ENCODE peak calls at places on chromosomes 3 and 15, in six cellular contexts. O is heart right ventricle, H is Panc1, J is fibroblast of pulmonary artery, P is body of pancreas, X is PC-3. Q is an unnamed sample.

GRCh38 chr3:108518895-108519294 is 8.5 kb upstream of the MYH15 start:
- DNase-seq in O (no peak), H (no peak), J (peak; percentile 24), P (no peak), X (peak; percentile 21), Q (no peak)

GRCh38 chr15:94834494-94834893 is 603.1 kb downstream of the MCTP2 start:
- DNase-seq in O (no peak), H (no peak), J (no peak), P (no peak), X (no peak), Q (no peak)

GRCh38 chr3:31242026-31242455 is 290.7 kb upstream of the STT3B start:
- DNase-seq in O (no peak), H (no peak), J (no peak), P (no peak), X (no peak), Q (no peak)

GRCh38 chr3:171347017-171347979 is 112.9 kb downstream of the TNIK start:
- DNase-seq in O (no peak), H (no peak), J (peak; percentile 88), P (peak; percentile 56), X (no peak), Q (no peak)

GRCh38 chr3:19202303-19202702 is 54.0 kb downstream of the KCNH8 start:
- DNase-seq in O (no peak), H (no peak), J (no peak), P (no peak), X (no peak), Q (no peak)

GRCh38 chr15:100256096-100256984 is 85.4 kb downstream of the ADAMTS17 start:
- DNase-seq in O (no peak), H (no peak), J (no peak), P (no peak), X (no peak), Q (no peak)

GRCh38 chr3:64398431-64398830 is 173.2 kb upstream of the PRICKLE2 start:
- DNase-seq in O (no peak), H (no peak), J (no peak), P (no peak), X (no peak), Q (no peak)

GRCh38 chr15:50854594-50855490 is 53.6 kb upstream of the AP4E1 start:
- DNase-seq in O (no peak), H (no peak), J (peak; percentile 6), P (no peak), X (no peak), Q (no peak)

GRCh38 chr3:149179225-149179624 is 42.4 kb downstream of the CP start:
- DNase-seq in O (no peak), H (peak; percentile 20), J (peak; percentile 63), P (no peak), X (peak; percentile 68), Q (no peak)

GRCh38 chr15:88202231-88202630 is 54.3 kb downstream of the NTRK3 start:
- DNase-seq in O (no peak), H (no peak), J (no peak), P (no peak), X (no peak), Q (no peak)

GRCh38 chr15:42736793-42737528 is at the start of gene CDAN1:
- DNase-seq in O (peak; percentile 95), H (peak; percentile 41), J (peak; percentile 81), P (peak; percentile 94), X (peak; percentile 90), Q (peak; percentile 28)

GRCh38 chr15:100115711-100116090 is 226.1 kb downstream of the ADAMTS17 start:
- DNase-seq in O (no peak), H (no peak), J (peak; percentile 70), P (no peak), X (peak; percentile 82), Q (peak; percentile 42)

GRCh38 chr15:85171736-85172135 is 190.1 kb downstream of the PDE8A start:
- DNase-seq in O (no peak), H (no peak), J (no peak), P (no peak), X (no peak), Q (no peak)

GRCh38 chr3:127070776-127071175 is 87.9 kb downstream of the PLXNA1 start:
- DNase-seq in O (no peak), H (no peak), J (no peak), P (no peak), X (no peak), Q (no peak)

GRCh38 chr3:186340211-186340610 is 21.8 kb downstream of the DGKG start:
- DNase-seq in O (no peak), H (no peak), J (no peak), P (no peak), X (peak; percentile 24), Q (no peak)

GRCh38 chr15:27427386-27427785 is 456.4 kb downstream of the GABRG3 start:
- DNase-seq in O (no peak), H (no peak), J (no peak), P (no peak), X (no peak), Q (no peak)

GRCh38 chr15:27418729-27419128 is 447.7 kb downstream of the GABRG3 start:
- DNase-seq in O (no peak), H (no peak), J (no peak), P (no peak), X (no peak), Q (no peak)

GRCh38 chr15:27422997-27423396 is 452.0 kb downstream of the GABRG3 start:
- DNase-seq in O (no peak), H (no peak), J (no peak), P (no peak), X (no peak), Q (no peak)
- TF ChIP-seq CTCF in O (no peak), H (no peak), J (no peak), P (no peak), X (no peak), Q (no peak)

DNA sequence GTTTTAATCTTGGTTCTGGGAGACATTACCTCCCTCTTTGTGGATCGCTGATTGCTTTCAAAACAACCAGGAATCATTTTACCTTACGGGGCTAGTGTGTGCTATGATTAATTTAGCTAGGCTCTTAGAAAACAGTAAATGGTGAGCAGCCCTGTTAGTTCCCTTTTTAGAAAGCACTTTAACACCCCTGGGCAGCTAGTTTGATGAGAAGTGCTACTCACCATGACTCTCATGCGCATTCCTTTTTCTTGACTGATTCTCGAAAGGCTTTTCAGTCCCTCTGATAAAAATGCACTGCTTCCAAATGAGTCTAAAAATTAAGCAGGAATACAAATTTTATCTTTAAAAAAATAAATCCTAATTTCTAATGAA is 75.3 kb upstream of the LEKR1 start:
- DNase-seq in O (no peak), H (no peak), J (peak; percentile 41), P (no peak), X (no peak), Q (no peak)
- H3K4me3 ChIP-seq in O (peak overlapping the region; percentile 1), H (no peak overlapping the region), J (no peak overlapping the region), P (no peak overlapping the region), X (no peak overlapping the region), Q (no peak overlapping the region)

GRCh38 chr3:128497305-128498126 is 4.5 kb upstream of the GATA2 start:
- DNase-seq in O (peak; percentile 78), H (no peak), J (peak; percentile 38), P (peak; percentile 80), X (peak; percentile 62), Q (no peak)
- TF ChIP-seq CTCF in O (peak; percentile 57), H (peak; percentile 99), J (peak; percentile 51), P (peak; percentile 59), X (peak; percentile 59), Q (peak; percentile 59)

GRCh38 chr3:37181766-37182165 is 7.4 kb upstream of the LRRFIP2 start:
- DNase-seq in O (no peak), H (no peak), J (peak; percentile 52), P (no peak), X (peak; percentile 61), Q (no peak)

GRCh38 chr3:37183375-37183831 is 9.0 kb upstream of the LRRFIP2 start:
- DNase-seq in O (no peak), H (peak; percentile 86), J (peak; percentile 97), P (no peak), X (peak; percentile 99), Q (peak; percentile 94)

GRCh38 chr3:37183976-37184375 is 9.6 kb upstream of the LRRFIP2 start:
- DNase-seq in O (no peak), H (no peak), J (peak; percentile 22), P (no peak), X (no peak), Q (no peak)

GRCh38 chr3:37179144-37179967 is 5.0 kb upstream of the LRRFIP2 start:
- DNase-seq in O (no peak), H (no peak), J (no peak), P (no peak), X (no peak), Q (no peak)

DNA sequence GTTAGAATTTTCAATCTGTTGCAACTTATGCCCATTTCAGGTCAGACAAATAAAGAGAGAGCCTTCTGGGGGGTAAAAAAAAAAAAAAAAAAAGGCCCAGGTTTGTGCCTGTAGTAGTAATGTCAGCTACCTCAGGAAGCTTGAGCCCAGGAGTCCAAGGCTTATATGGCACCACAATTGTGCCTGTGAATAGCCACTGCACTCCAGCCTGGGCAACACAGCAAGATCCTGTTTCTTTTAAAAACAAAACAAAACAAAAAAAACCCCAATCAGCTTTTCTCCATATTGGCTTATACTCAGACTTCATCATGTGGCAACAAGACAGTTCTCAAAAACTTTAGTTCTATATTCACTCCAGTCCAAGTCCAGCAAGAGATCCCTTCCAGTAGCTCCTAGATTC is 8.4 kb upstream of the LRRFIP2 start:
- DNase-seq in O (no peak), H (no peak), J (no peak), P (no peak), X (no peak), Q (no peak)
- H3K4me3 ChIP-seq in O (no peak overlapping the region), H (no peak overlapping the region), J (no peak overlapping the region), P (no peak overlapping the region), X (peak overlapping the region; percentile 14), Q (no peak overlapping the region)